ENCODE peak calls at places on chromosomes 12 and 14, in four cellular contexts. J is fibroblast of lung, C is RWPE1, B is upper lobe of left lung. R is an unnamed sample.

GRCh38 chr12:5803532-5803931 is 141.5 kb downstream of the ANO2 start:
- DNase-seq in J (no peak), C (no peak), B (no peak), R (no peak)

GRCh38 chr12:132517013-132517739 is 27.2 kb downstream of the FBRSL1 start:
- DNase-seq in J (no peak), C (no peak), B (peak), R (no peak)

GRCh38 chr12:128056299-128056885 is 210.6 kb upstream of the TMEM132C start:
- DNase-seq in J (no peak), C (no peak), B (no peak), R (no peak)

GRCh38 chr14:53494587-53494986 is 341.5 kb upstream of the DDHD1 start:
- DNase-seq in J (peak), C (no peak), B (no peak), R (no peak)

GRCh38 chr12:76432733-76433132 is 84.5 kb upstream of the BBS10 start:
- DNase-seq in J (no peak), C (no peak), B (no peak), R (no peak)

GRCh38 chr14:81401420-81402122 is 1.4 kb upstream of the STON2 start:
- DNase-seq in J (peak), C (peak), B (no peak), R (peak)

GRCh38 chr14:54794148-54794547 is 108.5 kb downstream of the GCH1 start:
- DNase-seq in J (no peak), C (no peak), B (no peak), R (no peak)

GRCh38 chr14:100268591-100269207 is 29.8 kb downstream of the YY1 start:
- DNase-seq in J (no peak), C (no peak), B (no peak), R (no peak)

GRCh38 chr12:117042171-117042809 is 56.9 kb downstream of the TESC start:
- DNase-seq in J (no peak), C (no peak), B (no peak), R (no peak)

GRCh38 chr12:57750561-57751431 is 1.3 kb downstream of the CDK4 start:
- DNase-seq in J (no peak), C (no peak), B (no peak), R (no peak)

GRCh38 chr12:27575780-27576154 is 51.8 kb downstream of the PPFIBP1 start:
- DNase-seq in J (no peak), C (no peak), B (no peak), R (no peak)

GRCh38 chr12:132475304-132476037 is 14.5 kb upstream of the FBRSL1 start:
- DNase-seq in J (no peak), C (no peak), B (peak), R (no peak)

GRCh38 chr12:30201301-30202160 is 417.8 kb upstream of the TMTC1 start:
- DNase-seq in J (peak), C (no peak), B (peak), R (no peak)

GRCh38 chr12:45349911-45350310 is 134.0 kb downstream of the ANO6 start:
- DNase-seq in J (peak), C (no peak), B (no peak), R (no peak)

GRCh38 chr12:66446276-66446675 is 144.0 kb downstream of the HELB start:
- DNase-seq in J (no peak), C (no peak), B (no peak), R (no peak)

GRCh38 chr14:69055125-69055524 is 76.0 kb upstream of the ACTN1 start:
- DNase-seq in J (peak), C (peak), B (peak), R (no peak)

GRCh38 chr12:91335724-91336123 is 153.1 kb upstream of the DCN start:
- DNase-seq in J (peak), C (no peak), B (no peak), R (no peak)

GRCh38 chr12:113678222-113678621 is 206.6 kb upstream of the LHX5 start:
- DNase-seq in J (no peak), C (no peak), B (no peak), R (no peak)

GRCh38 chr12:132537049-132537448 is 47.1 kb downstream of the FBRSL1 start:
- DNase-seq in J (no peak), C (no peak), B (peak), R (no peak)

GRCh38 chr12:18283776-18284175 is 22.5 kb downstream of the PIK3C2G start:
- DNase-seq in J (no peak), C (no peak), B (no peak), R (no peak)

GRCh38 chr12:39426636-39427245 is 16.2 kb downstream of the KIF21A start:
- DNase-seq in J (peak), C (peak), B (no peak), R (peak)

GRCh38 chr12:109680521-109681030 is 33.0 kb upstream of the FAM222A start:
- DNase-seq in J (no peak), C (no peak), B (no peak), R (no peak)

GRCh38 chr12:70577283-70577634 is 60.0 kb downstream of the PTPRB start:
- DNase-seq in J (no peak), C (no peak), B (no peak), R (no peak)

GRCh38 chr14:104286086-104286485 is 147.7 kb downstream of the KIF26A start:
- DNase-seq in J (no peak), C (no peak), B (peak), R (no peak)

GRCh38 chr14:69079188-69079742 is 73.7 kb downstream of the DCAF5 start:
- DNase-seq in J (peak), C (peak), B (no peak), R (no peak)

GRCh38 chr14:101732128-101732527 is 29.4 kb upstream of the PPP2R5C start:
- DNase-seq in J (no peak), C (no peak), B (no peak), R (no peak)

GRCh38 chr14:104805326-104805678 is 4.4 kb downstream of the ZBTB42 start:
- DNase-seq in J (peak), C (no peak), B (no peak), R (no peak)

GRCh38 chr12:51908876-51909592 is 1.7 kb downstream of the ACVRL1 start:
- DNase-seq in J (no peak), C (no peak), B (no peak), R (no peak)

GRCh38 chr12:78385541-78385940 is 479.0 kb upstream of the SYT1 start:
- DNase-seq in J (no peak), C (no peak), B (no peak), R (no peak)

GRCh38 chr12:25254271-25254880 is 3.6 kb upstream of the KRAS start:
- DNase-seq in J (no peak), C (no peak), B (no peak), R (no peak)

GRCh38 chr14:45149602-45150001 is 13.9 kb downstream of the FANCM start:
- DNase-seq in J (no peak), C (no peak), B (no peak), R (no peak)

GRCh38 chr14:94292526-94292871 is 569 bp downstream of the SERPINA10 start:
- DNase-seq in J (no peak), C (no peak), B (no peak), R (no peak)
- H3K27ac ChIP-seq in J (no peak), C (no peak), B (no peak), R (no peak)

GRCh38 chr12:88935856-88936255 is 355.6 kb upstream of the KITLG start:
- DNase-seq in J (no peak), C (no peak), B (no peak), R (no peak)
- H3K27ac ChIP-seq in J (no peak), C (no peak), B (no peak), R (peak)

DNA sequence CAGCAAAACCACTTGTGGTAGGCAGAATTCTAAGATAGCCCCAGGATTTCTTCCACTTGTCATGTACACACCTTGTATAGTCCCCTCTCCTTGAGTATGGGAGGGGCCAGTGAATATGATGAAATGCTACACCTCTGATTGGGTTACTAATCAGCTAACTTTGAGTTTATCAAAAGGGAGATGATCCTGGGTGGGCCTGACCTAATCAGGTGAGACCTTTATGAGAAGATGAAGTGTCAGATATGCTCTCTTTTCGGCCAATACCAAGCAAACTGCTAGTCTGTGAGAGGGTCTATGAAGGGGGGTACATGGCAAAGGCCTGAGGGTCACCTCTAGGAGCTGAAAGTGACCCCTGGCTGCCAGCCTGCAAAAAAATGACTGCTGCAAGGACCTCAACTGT is 154.3 kb upstream of the CRY1 start:
- DNase-seq in J (no peak), C (no peak), B (no peak), R (no peak)
- H3K27ac ChIP-seq in J (no peak), C (no peak), B (no peak), R (no peak)

DNA sequence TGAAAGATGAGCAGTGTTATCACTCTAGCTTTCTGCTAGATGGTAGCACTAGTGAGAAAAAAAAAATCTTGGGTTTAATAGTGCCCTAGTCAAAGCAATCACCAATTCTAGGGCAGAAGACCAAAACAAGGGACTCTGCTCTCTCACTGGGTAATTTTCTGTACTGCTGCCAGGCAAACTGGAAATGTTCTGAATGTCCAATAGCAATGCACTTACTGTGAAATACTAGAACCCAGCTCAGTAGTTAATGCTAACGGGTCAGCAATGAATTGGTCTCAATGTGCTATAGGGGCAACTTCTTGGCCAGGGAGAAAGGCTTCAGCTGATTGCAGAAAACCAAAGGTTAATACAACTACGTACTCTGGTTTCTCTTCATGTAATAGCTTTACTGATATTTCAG is 2.2 kb downstream of the ATF7 start:
- DNase-seq in J (peak), C (no peak), B (no peak), R (no peak)
- H3K27ac ChIP-seq in J (no peak), C (no peak), B (peak), R (peak)

DNA sequence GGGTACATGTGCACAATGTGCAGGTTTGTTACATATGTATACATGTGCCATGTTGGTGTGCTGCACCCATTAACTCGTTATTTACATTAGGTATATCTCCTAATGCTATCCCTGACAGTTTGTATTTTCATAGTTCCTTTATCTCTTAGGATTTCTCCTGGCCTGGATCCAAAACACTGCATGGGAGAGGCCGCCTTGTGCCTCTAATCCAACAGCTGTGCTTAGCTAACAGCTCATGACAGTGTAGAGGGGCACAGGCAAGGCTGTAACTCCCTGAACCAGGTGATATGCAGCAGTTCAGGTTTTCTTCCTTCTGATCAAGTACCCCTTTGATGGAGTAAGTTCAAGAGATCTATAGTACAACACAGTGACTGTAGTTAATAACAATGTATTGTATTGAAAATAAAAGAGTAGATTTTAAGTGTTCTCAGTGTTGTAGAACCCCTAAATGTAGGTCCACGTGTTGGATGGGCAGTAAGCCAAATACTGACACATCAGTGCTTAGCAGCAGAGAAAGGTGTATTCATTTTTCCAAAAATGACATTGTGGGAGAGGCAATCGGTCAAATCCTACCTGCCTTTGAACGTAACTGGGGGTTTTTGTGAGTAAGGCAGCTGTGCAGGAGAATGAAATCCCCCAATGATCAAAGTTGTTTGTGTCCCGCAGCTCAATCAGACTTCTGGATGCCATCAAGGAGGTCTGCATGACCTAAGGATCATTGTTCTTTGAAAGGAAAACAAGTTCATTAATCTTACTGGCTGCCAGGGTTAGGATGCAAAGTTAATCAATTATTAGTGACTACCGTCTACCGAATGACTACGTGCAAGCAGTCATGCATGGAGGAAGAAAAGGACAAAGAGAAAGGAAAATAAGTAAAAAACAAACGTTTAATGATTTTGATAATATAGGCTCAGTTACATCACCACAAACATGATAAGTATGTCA is 89.3 kb upstream of the FGD4 start:
- DNase-seq in J (peak), C (no peak), B (no peak), R (no peak)
- H3K27ac ChIP-seq in J (no peak), C (no peak), B (no peak), R (no peak)

GRCh38 chr12:115872212-115872611 is 405.3 kb downstream of the MED13L start:
- DNase-seq in J (no peak), C (no peak), B (no peak), R (no peak)
- H3K27ac ChIP-seq in J (no peak), C (no peak), B (no peak), R (peak)

DNA sequence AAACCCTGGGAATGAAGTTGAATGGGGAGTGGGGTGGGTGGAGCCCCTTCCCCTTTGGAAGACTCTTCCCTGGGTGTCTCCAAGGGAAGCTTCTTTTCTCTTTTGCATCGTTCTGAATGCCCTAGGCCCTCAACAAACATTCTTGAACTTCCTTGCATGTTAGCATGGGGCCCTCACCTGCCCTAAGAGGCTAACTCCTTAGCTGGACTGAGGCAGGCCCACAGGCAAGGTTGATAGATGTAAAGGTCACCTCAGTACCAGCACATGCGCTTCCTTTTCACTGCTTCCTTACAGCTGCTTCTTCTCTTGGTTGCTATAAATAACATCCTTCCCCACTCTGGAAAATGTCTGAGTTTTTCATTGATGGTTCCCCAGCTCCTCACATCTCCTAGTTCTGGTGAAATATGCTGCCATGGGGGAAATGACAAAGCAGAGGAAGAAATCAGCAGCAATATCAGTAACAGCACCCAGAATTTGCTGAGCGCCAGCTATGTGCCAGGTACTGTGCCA is 160.6 kb upstream of the FRMD6 start:
- DNase-seq in J (no peak), C (no peak), B (no peak), R (no peak)
- H3K27ac ChIP-seq in J (no peak), C (peak), B (no peak), R (peak)

GRCh38 chr12:92457458-92458195 is 245.2 kb upstream of the PLEKHG7 start:
- DNase-seq in J (no peak), C (no peak), B (no peak), R (no peak)
- H3K27ac ChIP-seq in J (no peak), C (no peak), B (no peak), R (no peak)

DNA sequence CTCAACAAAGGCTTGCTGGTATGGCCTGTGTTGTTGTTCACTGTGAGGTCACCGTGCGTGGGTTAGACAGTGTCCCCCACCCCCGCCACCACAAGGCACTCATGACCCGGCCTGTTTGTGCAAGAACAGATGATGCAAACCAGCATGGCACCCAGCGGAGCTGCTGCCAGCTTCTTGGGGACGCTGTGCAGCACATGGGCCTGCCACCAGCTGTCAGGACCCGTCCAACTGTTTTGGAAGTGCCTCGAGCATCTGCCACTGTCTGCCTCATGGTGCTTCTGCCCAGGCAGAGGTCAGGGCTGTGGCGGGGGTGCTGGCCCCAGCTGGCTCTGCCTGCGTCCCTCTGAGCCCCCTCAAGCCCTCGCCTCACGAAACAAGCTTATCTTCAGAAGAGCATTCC is 1.5 kb downstream of the ASB2 start:
- DNase-seq in J (no peak), C (no peak), B (no peak), R (no peak)
- H3K27ac ChIP-seq in J (no peak), C (no peak), B (no peak), R (no peak)

DNA sequence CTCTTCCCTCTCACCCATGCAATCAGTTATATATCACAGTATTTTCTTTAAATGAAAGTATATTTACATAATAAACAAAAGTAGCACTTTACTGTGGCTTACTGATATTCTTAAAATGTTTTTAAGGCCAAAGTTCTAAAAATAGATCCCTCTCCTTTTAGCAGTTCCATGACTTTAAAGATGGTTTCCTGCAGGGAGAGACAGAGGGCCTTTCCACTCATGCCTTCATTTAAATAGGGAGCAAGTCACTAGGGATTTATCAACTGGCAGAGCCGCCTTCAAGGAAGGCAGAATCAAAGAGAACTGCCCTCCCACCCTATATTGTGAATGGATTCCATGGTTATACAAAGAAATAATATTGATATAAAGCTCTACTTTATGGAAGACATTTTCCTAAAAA is 55.5 kb downstream of the DUSP16 start:
- DNase-seq in J (no peak), C (no peak), B (no peak), R (no peak)
- H3K27ac ChIP-seq in J (peak), C (no peak), B (peak), R (no peak)

R was measured in epithelial cell of prostate.